ENCODE peak calls at places on chromosomes 4 and X, in six cellular contexts. One of them, this sample, is unnamed.

GRCh38 chrX:4830880-4831557 is 1117.6 kb upstream of the PRKX start:
- DNase-seq in tibial artery: no peak
- DNase-seq in HTR-8/SVneo: no peak
- DNase-seq in T-helper 2 cell: no peak
- DNase-seq in EH: no peak
- DNase-seq in fibroblast of mammary gland: no peak
- DNase-seq in this sample: no peak

GRCh38 chr4:48602222-48602621 is 112.2 kb downstream of the ZAR1 start:
- DNase-seq in HTR-8/SVneo: peak
- DNase-seq in EH: peak
- DNase-seq in T-helper 2 cell: no peak
- DNase-seq in fibroblast of mammary gland: peak
- DNase-seq in tibial artery: no peak
- DNase-seq in this sample: no peak

GRCh38 chr4:119480331-119480730 is 148.3 kb downstream of the PDE5A start:
- DNase-seq in tibial artery: no peak
- DNase-seq in fibroblast of mammary gland: no peak
- DNase-seq in EH: no peak
- DNase-seq in T-helper 2 cell: no peak
- DNase-seq in HTR-8/SVneo: no peak
- DNase-seq in this sample: no peak

GRCh38 chr4:183436417-183436816 is 8.0 kb upstream of the CDKN2AIP start:
- DNase-seq in EH: no peak
- DNase-seq in T-helper 2 cell: no peak
- DNase-seq in tibial artery: no peak
- DNase-seq in HTR-8/SVneo: no peak
- DNase-seq in fibroblast of mammary gland: no peak
- DNase-seq in this sample: no peak

GRCh38 chr4:62003695-62004094 is 803.6 kb downstream of the ADGRL3 start:
- DNase-seq in fibroblast of mammary gland: no peak
- DNase-seq in HTR-8/SVneo: no peak
- DNase-seq in EH: no peak
- DNase-seq in tibial artery: no peak
- DNase-seq in T-helper 2 cell: no peak
- DNase-seq in this sample: no peak

GRCh38 chr4:150251752-150252190 is 173.5 kb downstream of the DCLK2 start:
- DNase-seq in EH: no peak
- DNase-seq in HTR-8/SVneo: no peak
- DNase-seq in T-helper 2 cell: no peak
- DNase-seq in fibroblast of mammary gland: no peak
- DNase-seq in tibial artery: no peak
- DNase-seq in this sample: no peak

GRCh38 chr4:153466637-153467153 is 535 bp downstream of the TMEM131L start:
- DNase-seq in EH: no peak
- DNase-seq in fibroblast of mammary gland: no peak
- DNase-seq in tibial artery: no peak
- DNase-seq in HTR-8/SVneo: no peak
- DNase-seq in T-helper 2 cell: no peak
- DNase-seq in this sample: no peak

GRCh38 chr4:71184195-71184781 is 154.5 kb upstream of the SLC4A4 start:
- DNase-seq in fibroblast of mammary gland: peak
- DNase-seq in tibial artery: no peak
- DNase-seq in HTR-8/SVneo: no peak
- DNase-seq in T-helper 2 cell: no peak
- DNase-seq in EH: peak
- DNase-seq in this sample: no peak

GRCh38 chr4:12993923-12994322 is 490.2 kb downstream of the RAB28 start:
- DNase-seq in HTR-8/SVneo: no peak
- DNase-seq in tibial artery: no peak
- DNase-seq in EH: no peak
- DNase-seq in fibroblast of mammary gland: no peak
- DNase-seq in T-helper 2 cell: no peak
- DNase-seq in this sample: no peak

GRCh38 chr4:174613979-174614378 is 91.7 kb upstream of the HPGD start:
- DNase-seq in tibial artery: no peak
- DNase-seq in T-helper 2 cell: no peak
- DNase-seq in EH: no peak
- DNase-seq in HTR-8/SVneo: no peak
- DNase-seq in fibroblast of mammary gland: no peak
- DNase-seq in this sample: no peak

GRCh38 chr4:109229028-109229427 is 73.4 kb downstream of the COL25A1 start:
- DNase-seq in HTR-8/SVneo: no peak
- DNase-seq in EH: no peak
- DNase-seq in tibial artery: no peak
- DNase-seq in fibroblast of mammary gland: no peak
- DNase-seq in T-helper 2 cell: no peak
- DNase-seq in this sample: no peak

GRCh38 chrX:103520391-103520790 is 1.1 kb upstream of the RAB40A start:
- DNase-seq in tibial artery: no peak
- DNase-seq in T-helper 2 cell: no peak
- DNase-seq in fibroblast of mammary gland: peak
- DNase-seq in EH: peak
- DNase-seq in HTR-8/SVneo: no peak
- DNase-seq in this sample: no peak

GRCh38 chrX:38220024-38220935 is at the start of gene SRPX:
- DNase-seq in T-helper 2 cell: no peak
- DNase-seq in tibial artery: peak
- DNase-seq in HTR-8/SVneo: peak
- DNase-seq in fibroblast of mammary gland: peak
- DNase-seq in EH: peak
- DNase-seq in this sample: no peak

GRCh38 chr4:108620933-108621905 is 843 bp downstream of the RPL34 start:
- DNase-seq in fibroblast of mammary gland: peak
- DNase-seq in HTR-8/SVneo: no peak
- DNase-seq in T-helper 2 cell: no peak
- DNase-seq in EH: peak
- DNase-seq in tibial artery: no peak
- DNase-seq in this sample: no peak

GRCh38 chrX:149286940-149287349 is 218.2 kb downstream of the IDS start:
- DNase-seq in tibial artery: no peak
- DNase-seq in fibroblast of mammary gland: peak
- DNase-seq in HTR-8/SVneo: peak
- DNase-seq in EH: peak
- DNase-seq in T-helper 2 cell: peak
- DNase-seq in this sample: peak

GRCh38 chr4:127698789-127699200 is 31.4 kb upstream of the SLC25A31 start:
- DNase-seq in T-helper 2 cell: no peak
- DNase-seq in tibial artery: no peak
- DNase-seq in fibroblast of mammary gland: peak
- DNase-seq in EH: peak
- DNase-seq in HTR-8/SVneo: peak
- DNase-seq in this sample: peak

GRCh38 chr4:187767158-187767557 is 228.4 kb upstream of the ZFP42 start:
- DNase-seq in tibial artery: no peak
- DNase-seq in T-helper 2 cell: no peak
- DNase-seq in EH: no peak
- DNase-seq in fibroblast of mammary gland: no peak
- DNase-seq in HTR-8/SVneo: no peak
- DNase-seq in this sample: no peak

GRCh38 chr4:44186850-44187246 is 261.8 kb downstream of the KCTD8 start:
- DNase-seq in tibial artery: no peak
- DNase-seq in fibroblast of mammary gland: no peak
- DNase-seq in T-helper 2 cell: no peak
- DNase-seq in HTR-8/SVneo: no peak
- DNase-seq in EH: no peak
- DNase-seq in this sample: no peak

GRCh38 chrX:40146471-40147398 is 49.0 kb upstream of the BCOR start:
- DNase-seq in HTR-8/SVneo: no peak
- DNase-seq in EH: peak
- DNase-seq in tibial artery: no peak
- DNase-seq in T-helper 2 cell: no peak
- DNase-seq in fibroblast of mammary gland: no peak
- DNase-seq in this sample: no peak

GRCh38 chr4:99536848-99537247 is 26.0 kb downstream of the C4orf17 start:
- DNase-seq in tibial artery: no peak
- DNase-seq in HTR-8/SVneo: no peak
- DNase-seq in fibroblast of mammary gland: no peak
- DNase-seq in EH: no peak
- DNase-seq in T-helper 2 cell: no peak
- DNase-seq in this sample: no peak

GRCh38 chr4:115529126-115529525 is 415.7 kb upstream of the NDST4 start:
- DNase-seq in EH: no peak
- DNase-seq in fibroblast of mammary gland: no peak
- DNase-seq in tibial artery: no peak
- DNase-seq in HTR-8/SVneo: no peak
- DNase-seq in T-helper 2 cell: no peak
- DNase-seq in this sample: no peak

GRCh38 chr4:153265311-153266047 is 61.2 kb downstream of the TRIM2 start:
- DNase-seq in fibroblast of mammary gland: no peak
- DNase-seq in tibial artery: no peak
- DNase-seq in HTR-8/SVneo: no peak
- DNase-seq in T-helper 2 cell: no peak
- DNase-seq in EH: peak
- DNase-seq in this sample: no peak

GRCh38 chrX:7168366-7168765 is 20.4 kb upstream of the PUDP start:
- DNase-seq in tibial artery: no peak
- DNase-seq in fibroblast of mammary gland: no peak
- DNase-seq in HTR-8/SVneo: no peak
- DNase-seq in T-helper 2 cell: no peak
- DNase-seq in EH: peak
- DNase-seq in this sample: no peak

GRCh38 chrX:73448379-73448778 is 1.5 kb downstream of the CDX4 start:
- DNase-seq in fibroblast of mammary gland: no peak
- DNase-seq in tibial artery: no peak
- DNase-seq in HTR-8/SVneo: no peak
- DNase-seq in T-helper 2 cell: no peak
- DNase-seq in EH: no peak
- DNase-seq in this sample: no peak

This sample was measured in smooth muscle cell of the brain vasculature.